ENCODE peak calls at places on chromosomes 4 and X, in four cellular contexts. I, A, J and F are unnamed samples.

GRCh38 chrX:103464071-103464773 is 55.1 kb downstream of the RAB40A start:
- DNase-seq in J (no peak), I (no peak), A (peak), F (no peak)

GRCh38 chrX:126509917-126510316 is 42.7 kb downstream of the DCAF12L1 start:
- DNase-seq in J (no peak), A (no peak), I (no peak), F (no peak)

GRCh38 chr4:96154676-96155075 is 314.8 kb downstream of the PDHA2 start:
- DNase-seq in A (no peak), J (no peak), I (no peak), F (no peak)

GRCh38 chrX:63250253-63250868 is 100.8 kb downstream of the SPIN4 start:
- DNase-seq in A (peak), I (no peak), J (no peak), F (peak)

GRCh38 chr4:140643571-140644055 is 74.9 kb upstream of the UCP1 start:
- DNase-seq in A (no peak), I (no peak), J (peak), F (no peak)

GRCh38 chr4:181970356-181970755 is 272.8 kb upstream of the TENM3 start:
- DNase-seq in A (no peak), I (no peak), J (no peak), F (no peak)

GRCh38 chr4:52098618-52099017 is 47.5 kb downstream of the SPATA18 start:
- DNase-seq in J (no peak), I (no peak), A (no peak), F (no peak)

GRCh38 chr4:124432500-124432899 is 280.0 kb downstream of the ANKRD50 start:
- DNase-seq in J (no peak), A (no peak), I (no peak), F (no peak)

GRCh38 chr4:106238819-106239420 is 77.1 kb downstream of the TBCK start:
- DNase-seq in A (peak), J (no peak), I (no peak), F (no peak)

GRCh38 chr4:117983541-117984451 is 50.5 kb upstream of the NDST3 start:
- DNase-seq in J (no peak), I (no peak), A (no peak), F (no peak)

GRCh38 chrX:65406532-65406931 is 128.1 kb downstream of the LAS1L start:
- DNase-seq in I (peak), J (no peak), A (no peak), F (no peak)

GRCh38 chrX:26851981-26852380 is 611.2 kb downstream of the PPP4R3C start:
- DNase-seq in J (no peak), I (no peak), A (peak), F (no peak)

GRCh38 chr4:70670332-70671014 is 4.2 kb upstream of the JCHAIN start:
- DNase-seq in A (no peak), I (no peak), J (no peak), F (no peak)

GRCh38 chr4:8846046-8846720 is 25.5 kb downstream of the HMX1 start:
- DNase-seq in A (no peak), I (no peak), J (peak), F (no peak)

GRCh38 chrX:151974336-151975227 is at the start of gene GABRE:
- DNase-seq in I (peak), A (no peak), J (peak), F (no peak)

GRCh38 chrX:96770315-96770714 is 85.7 kb downstream of the DIAPH2 start:
- DNase-seq in A (no peak), J (no peak), I (no peak), F (no peak)

GRCh38 chr4:154366956-154367355 is 124.6 kb downstream of the DCHS2 start:
- DNase-seq in I (no peak), A (no peak), J (no peak), F (no peak)

GRCh38 chr4:94112644-94113043 is 95.0 kb upstream of the SMARCAD1 start:
- DNase-seq in A (no peak), I (no peak), J (no peak), F (no peak)

GRCh38 chr4:139746430-139746829 is 80.8 kb downstream of the MGST2 start:
- DNase-seq in A (no peak), I (no peak), J (no peak), F (no peak)

GRCh38 chrX:132488819-132489255 is at the start of gene MBNL3:
- DNase-seq in J (peak), I (peak), A (no peak), F (no peak)

GRCh38 chr4:38872620-38873019 is 5.0 kb downstream of the FAM114A1 start:
- DNase-seq in I (no peak), A (no peak), J (no peak), F (no peak)

GRCh38 chr4:57156242-57156990 is 46.2 kb upstream of the IGFBP7 start:
- DNase-seq in J (no peak), A (no peak), I (no peak), F (no peak)

GRCh38 chr4:61462451-61463326 is 262.6 kb downstream of the ADGRL3 start:
- DNase-seq in A (no peak), I (no peak), J (no peak), F (no peak)

GRCh38 chr4:109295081-109295480 is 7.4 kb downstream of the COL25A1 start:
- DNase-seq in A (no peak), J (no peak), I (no peak), F (no peak)

GRCh38 chr4:176902710-176903323 is 110.1 kb upstream of the VEGFC start:
- DNase-seq in J (no peak), I (no peak), A (no peak), F (peak)

GRCh38 chr4:3308691-3309090 is 15.9 kb downstream of the RGS12 start:
- DNase-seq in I (peak), A (no peak), J (peak), F (no peak)

GRCh38 chrX:94051926-94052325 is 377.9 kb downstream of the FAM133A start:
- DNase-seq in J (no peak), A (no peak), I (no peak), F (no peak)

GRCh38 chr4:59540311-59540710 is 1659.8 kb upstream of the ADGRL3 start:
- DNase-seq in A (no peak), I (no peak), J (no peak), F (no peak)

GRCh38 chr4:81030617-81031388 is at the start of gene BMP3:
- DNase-seq in J (peak), A (no peak), I (peak), F (no peak)

GRCh38 chrX:2311483-2311882 is 189.3 kb downstream of the DHRSX start:
- DNase-seq in J (no peak), A (no peak), I (no peak), F (no peak)

GRCh38 chr4:17812125-17812524 is 1.3 kb downstream of the NCAPG start:
- DNase-seq in A (no peak), J (no peak), I (no peak), F (no peak)
- H3K4me3 ChIP-seq in A (peak), J (no peak), I (no peak), F (peak)

DNA sequence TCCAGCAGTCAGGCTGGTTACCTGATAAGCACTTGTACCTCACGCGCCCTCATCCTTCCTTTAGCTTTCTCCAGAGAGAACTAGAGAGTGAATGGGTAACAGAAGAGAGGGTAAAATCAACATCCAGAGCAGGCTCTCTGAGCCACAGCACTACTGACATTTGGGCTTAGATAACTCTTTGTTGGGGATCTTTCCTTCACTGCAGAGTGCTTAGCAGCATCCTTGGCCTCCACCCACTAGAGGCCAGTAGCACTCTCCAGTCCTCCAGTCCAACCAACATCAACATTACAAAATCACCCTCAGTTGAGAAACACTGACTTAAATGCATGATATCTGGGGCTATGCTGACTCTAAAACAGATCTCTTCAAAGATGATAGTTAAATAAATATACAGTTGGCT is 220.7 kb downstream of the TACR3 start:
- DNase-seq in J (no peak), I (no peak), A (no peak), F (no peak)
- TF ChIP-seq CTCF in J (no peak), I (no peak), A (no peak), F (no peak)

GRCh38 chrX:119521246-119521645 is 44.0 kb downstream of the STEEP1 start:
- DNase-seq in I (no peak), J (no peak), A (no peak), F (no peak)

GRCh38 chrX:119518371-119518770 is 46.8 kb downstream of the STEEP1 start:
- DNase-seq in J (no peak), A (no peak), I (no peak), F (no peak)

GRCh38 chrX:119529355-119530276 is 35.6 kb downstream of the STEEP1 start:
- DNase-seq in A (no peak), I (no peak), J (no peak), F (no peak)

GRCh38 chrX:119523664-119524184 is 41.5 kb downstream of the STEEP1 start:
- DNase-seq in J (no peak), A (no peak), I (no peak), F (no peak)
- H3K4me3 ChIP-seq in J (no peak), A (no peak), I (no peak), F (no peak)

DNA sequence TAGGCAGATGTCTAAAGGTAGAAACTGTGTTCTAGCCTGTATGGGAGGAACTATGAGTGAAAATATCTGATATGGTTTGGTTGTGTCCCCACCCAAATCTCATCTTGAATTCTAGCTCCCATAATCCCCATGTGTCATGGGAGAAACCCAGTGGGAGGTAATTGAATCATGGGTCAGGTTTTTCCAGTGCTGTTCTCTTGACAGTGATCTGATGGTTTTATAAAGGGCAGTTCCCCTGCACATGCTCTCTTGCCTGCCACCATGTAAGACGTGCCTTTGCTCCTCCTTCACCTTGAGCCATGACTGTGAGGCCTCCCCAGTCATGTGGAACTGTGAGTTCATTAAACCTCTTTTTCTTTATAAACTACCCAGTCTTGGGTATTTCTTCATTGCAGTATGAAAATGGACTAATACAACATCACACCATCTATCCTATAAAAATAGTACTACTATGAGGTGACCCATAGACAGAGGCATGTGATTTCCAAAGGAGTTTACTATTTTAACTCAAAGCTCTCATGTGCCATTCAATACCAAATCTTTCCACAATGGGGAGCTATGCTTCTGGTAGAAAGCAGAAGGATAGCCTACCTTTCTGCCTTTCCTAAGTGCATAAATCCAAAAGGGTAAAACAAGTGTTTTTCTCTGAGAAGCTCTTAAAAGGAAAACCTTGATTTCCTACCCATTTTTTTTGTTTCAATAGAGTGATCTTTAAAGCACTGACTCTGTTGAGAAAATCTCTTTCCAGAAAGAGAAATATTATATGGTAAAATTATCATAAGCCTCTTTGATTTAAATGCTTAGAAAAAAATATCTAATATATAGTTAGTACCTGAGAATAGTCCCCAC is 38.8 kb downstream of the SEC31A start:
- DNase-seq in A (peak), J (no peak), I (no peak), F (no peak)
- TF ChIP-seq CTCF in A (peak), J (no peak), I (peak), F (peak)

GRCh38 chr4:55947254-55947882 is 1.4 kb upstream of the CEP135 start:
- DNase-seq in I (no peak), A (no peak), J (no peak), F (no peak)
- H3K4me3 ChIP-seq in I (peak), A (no peak), J (peak), F (peak)